ENCODE peak calls at places on chromosomes 1 and 21, in six cellular contexts. T is NCI-H2081, A is tibial artery, Y is NCI-H774, I is WTC11, H is ecto neural progenitor cell. N is an unnamed sample.

GRCh38 chr1:18183477-18183974 is 75.9 kb downstream of the IGSF21 start:
- DNase-seq in A (no peak), H (no peak), I (no peak), Y (no peak), T (no peak), N (no peak)

GRCh38 chr1:152029144-152029936 is 7.5 kb downstream of the S100A11 start:
- DNase-seq in A (no peak), H (no peak), Y (no peak), T (no peak), I (no peak), N (no peak)

GRCh38 chr1:52976183-52977035 is 49.3 kb downstream of the SCP2 start:
- DNase-seq in H (no peak), I (peak), T (no peak), A (no peak), Y (no peak), N (no peak)

GRCh38 chr21:45578811-45579381 is 36.7 kb upstream of the SLC19A1 start:
- DNase-seq in A (no peak), Y (no peak), I (peak), H (peak), T (no peak), N (peak)

GRCh38 chr21:36820176-36821031 is 121.5 kb downstream of the SIM2 start:
- DNase-seq in A (no peak), H (no peak), T (no peak), Y (no peak), I (peak), N (no peak)

GRCh38 chr21:28513450-28513849 is 479.2 kb downstream of the LTN1 start:
- DNase-seq in H (no peak), A (no peak), I (no peak), Y (no peak), T (no peak), N (no peak)

GRCh38 chr21:14120091-14120734 is 90.5 kb downstream of the LIPI start:
- DNase-seq in A (no peak), H (peak), I (peak), T (peak), Y (no peak), N (no peak)

GRCh38 chr1:92797961-92798360 is 13.1 kb upstream of the EVI5 start:
- DNase-seq in A (no peak), I (no peak), T (no peak), Y (no peak), H (no peak), N (no peak)

GRCh38 chr1:21232044-21232443 is 55.3 kb upstream of the EIF4G3 start:
- DNase-seq in Y (no peak), H (peak), A (no peak), I (peak), T (peak), N (no peak)

GRCh38 chr1:164735315-164736052 is 176.5 kb downstream of the PBX1 start:
- DNase-seq in A (no peak), T (no peak), Y (no peak), H (peak), I (no peak), N (no peak)

GRCh38 chr1:42152119-42152518 is 1.1 kb upstream of the GUCA2B start:
- DNase-seq in H (no peak), A (no peak), Y (no peak), T (no peak), I (no peak), N (no peak)

GRCh38 chr1:117828206-117828605 is 101.2 kb downstream of the GDAP2 start:
- DNase-seq in Y (no peak), I (no peak), T (no peak), A (peak), H (no peak), N (peak)

GRCh38 chr1:17274186-17275170 is 25.6 kb downstream of the PADI3 start:
- DNase-seq in I (peak), T (no peak), A (no peak), Y (no peak), H (peak), N (no peak)

GRCh38 chr1:54254055-54254454 is 54.1 kb downstream of the MRPL37 start:
- DNase-seq in Y (peak), A (no peak), H (no peak), T (peak), I (no peak), N (no peak)

GRCh38 chr1:29062157-29062942 is 61.4 kb downstream of the TMEM200B start:
- DNase-seq in Y (no peak), I (no peak), T (no peak), H (no peak), A (no peak), N (no peak)

GRCh38 chr1:190000365-190000872 is 477.2 kb downstream of the BRINP3 start:
- DNase-seq in T (no peak), A (no peak), I (no peak), Y (no peak), H (no peak), N (no peak)

GRCh38 chr1:203127672-203128611 is at the start of gene ADORA1:
- DNase-seq in H (peak), Y (no peak), T (peak), I (peak), A (peak), N (peak)